ENCODE peak calls at places on chromosomes 6 and 20, in seven cellular contexts. X, S, N, P, I, J and V are unnamed samples.

GRCh38 chr6:79713701-79714322 is 82.7 kb downstream of the SH3BGRL2 start:
- DNase-seq in X (peak), S (no peak), N (peak), P (peak), I (peak), J (no peak), V (no peak)

GRCh38 chr6:35142578-35142977 is 1.4 kb upstream of the TCP11 start:
- DNase-seq in X (no peak), S (no peak), N (no peak), P (peak), I (peak), J (no peak), V (peak)

GRCh38 chr6:109662192-109662591 is 28.8 kb downstream of the AK9 start:
- DNase-seq in X (no peak), S (no peak), N (no peak), P (peak), I (no peak), J (no peak), V (no peak)

GRCh38 chr20:22586645-22587310 is 2.4 kb upstream of the FOXA2 start:
- DNase-seq in X (peak), S (no peak), N (peak), P (no peak), I (peak), J (no peak), V (no peak)

GRCh38 chr6:26272171-26272631 is 92.8 kb upstream of the BTN3A2 start:
- DNase-seq in X (no peak), S (no peak), N (no peak), P (peak), I (peak), J (no peak), V (no peak)

GRCh38 chr6:123769431-123769830 is 34.2 kb upstream of the NKAIN2 start:
- DNase-seq in X (no peak), S (no peak), N (no peak), P (no peak), I (no peak), J (no peak), V (no peak)

GRCh38 chr6:47187108-47187507 is 122.6 kb downstream of the TNFRSF21 start:
- DNase-seq in X (no peak), S (no peak), N (no peak), P (no peak), I (no peak), J (no peak), V (no peak)

GRCh38 chr20:7695622-7696021 is 244.6 kb downstream of the HAO1 start:
- DNase-seq in X (no peak), S (no peak), N (no peak), P (peak), I (no peak), J (peak), V (peak)

GRCh38 chr6:33633462-33634158 is 12.5 kb downstream of the ITPR3 start:
- DNase-seq in X (peak), S (peak), N (peak), P (peak), I (peak), J (no peak), V (no peak)

GRCh38 chr6:14787274-14787673 is 458.6 kb upstream of the JARID2 start:
- DNase-seq in X (no peak), S (no peak), N (no peak), P (no peak), I (no peak), J (no peak), V (no peak)

GRCh38 chr6:17159240-17159639 is 57.4 kb downstream of the STMND1 start:
- DNase-seq in X (no peak), S (no peak), N (no peak), P (no peak), I (no peak), J (no peak), V (no peak)

GRCh38 chr20:2822073-2822472 is 5.9 kb downstream of the TMEM239 start:
- DNase-seq in X (no peak), S (no peak), N (peak), P (peak), I (peak), J (no peak), V (peak)

DNA sequence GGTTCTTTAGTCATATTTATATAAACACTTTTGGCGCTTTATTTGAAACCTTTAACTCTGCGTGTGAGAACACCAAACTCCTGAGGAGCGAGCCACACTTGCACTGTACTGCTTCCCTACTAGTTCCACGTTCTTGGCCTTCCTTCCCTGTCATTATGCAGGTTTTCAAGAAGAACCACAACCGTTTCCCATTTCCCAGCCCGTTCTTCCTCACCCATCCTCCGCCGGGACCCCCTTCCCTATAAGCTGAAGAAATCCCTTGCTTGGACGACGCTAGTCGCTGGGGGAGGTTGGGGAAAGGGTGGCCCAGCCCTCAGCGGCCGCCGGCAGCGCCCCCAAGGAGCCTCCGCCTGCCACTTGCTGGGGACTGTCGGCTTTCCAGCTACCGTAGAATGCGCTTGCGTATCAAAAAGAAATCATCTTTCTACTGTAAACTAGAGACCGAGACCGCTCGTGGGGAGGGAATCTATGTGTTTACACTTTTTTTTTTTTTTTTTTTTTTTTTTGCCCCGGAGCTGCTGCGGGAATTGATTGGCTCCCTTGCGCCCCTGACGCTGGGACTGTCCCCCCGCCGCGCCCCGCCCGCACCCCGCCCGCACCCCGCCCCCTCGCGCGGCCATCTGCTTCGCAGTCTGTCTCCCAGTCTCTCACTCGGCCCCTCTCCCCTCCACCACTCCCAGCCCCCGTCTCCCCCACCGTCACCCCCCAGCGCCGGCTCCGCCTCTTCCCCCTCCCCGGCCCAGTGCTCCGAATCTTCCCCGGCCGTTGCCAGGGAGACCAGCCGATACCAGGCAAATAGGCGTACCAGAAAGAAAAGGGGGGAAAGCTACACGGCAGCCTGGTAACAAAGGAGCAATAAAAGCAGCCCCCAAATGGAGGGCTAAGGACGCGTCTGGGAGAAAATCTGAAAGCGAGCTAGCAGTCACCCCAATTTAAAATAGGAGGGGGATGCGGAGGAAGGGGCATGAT is 2.3 kb upstream of the MARCKS start:
- DNase-seq in X (peak), S (peak), N (peak), P (peak), I (peak), J (peak), V (peak)
- TF ChIP-seq CTCF in X (no peak), S (peak), N (no peak), P (peak), I (no peak), J (peak), V (no peak)

GRCh38 chr6:9851541-9852380 is 563.1 kb downstream of the TFAP2A start:
- DNase-seq in X (no peak), S (no peak), N (no peak), P (peak), I (peak), J (no peak), V (peak)
- TF ChIP-seq CTCF in X (no peak), S (no peak), N (no peak), P (no peak), I (no peak), J (no peak), V (peak)

DNA sequence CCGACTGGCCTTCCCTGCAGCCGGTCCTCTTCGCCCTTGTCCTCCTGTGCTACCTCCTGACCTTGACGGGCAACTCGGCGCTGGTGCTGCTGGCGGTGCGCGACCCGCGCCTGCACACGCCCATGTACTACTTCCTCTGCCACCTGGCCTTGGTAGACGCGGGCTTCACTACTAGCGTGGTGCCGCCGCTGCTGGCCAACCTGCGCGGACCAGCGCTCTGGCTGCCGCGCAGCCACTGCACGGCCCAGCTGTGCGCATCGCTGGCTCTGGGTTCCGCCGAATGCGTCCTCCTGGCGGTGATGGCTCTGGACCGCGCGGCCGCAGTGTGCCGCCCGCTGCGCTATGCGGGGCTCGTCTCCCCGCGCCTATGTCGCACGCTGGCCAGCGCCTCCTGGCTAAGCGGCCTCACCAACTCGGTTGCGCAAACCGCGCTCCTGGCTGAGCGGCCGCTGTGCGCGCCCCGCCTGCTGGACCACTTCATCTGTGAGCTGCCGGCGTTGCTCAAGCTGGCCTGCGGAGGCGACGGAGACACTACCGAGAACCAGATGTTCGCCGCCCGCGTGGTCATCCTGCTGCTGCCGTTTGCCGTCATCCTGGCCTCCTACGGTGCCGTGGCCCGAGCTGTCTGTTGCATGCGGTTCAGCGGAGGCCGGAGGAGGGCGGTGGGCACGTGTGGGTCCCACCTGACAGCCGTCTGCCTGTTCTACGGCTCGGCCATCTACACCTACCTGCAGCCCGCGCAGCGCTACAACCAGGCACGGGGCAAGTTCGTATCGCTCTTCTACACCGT is 6.1 kb downstream of the UBD start:
- DNase-seq in X (peak), S (no peak), N (peak), P (peak), I (peak), J (no peak), V (peak)
- TF ChIP-seq CTCF in X (no peak), S (no peak), N (no peak), P (peak), I (no peak), J (peak), V (no peak)

GRCh38 chr20:64240243-64241015 is 15.1 kb upstream of the PCMTD2 start:
- DNase-seq in X (peak), S (no peak), N (no peak), P (no peak), I (no peak), J (no peak), V (no peak)
- TF ChIP-seq CTCF in X (no peak), S (no peak), N (no peak), P (no peak), I (no peak), J (no peak), V (no peak)